ENCODE peak calls at places on chromosomes 6 and 20, in six cellular contexts. F, C, X, D, Y and H are unnamed samples.

GRCh38 chr6:30260036-30260504 is 46.9 kb upstream of the TRIM26 start:
- DNase-seq in C (peak; percentile 24), D (no peak), F (no peak), Y (no peak), X (no peak), H (no peak)

GRCh38 chr6:33589723-33590530 is 9.9 kb upstream of the BAK1 start:
- DNase-seq in Y (peak; percentile 43), C (peak; percentile 81), F (no peak), X (peak; percentile 48), D (peak; percentile 87), H (peak; percentile 3)

GRCh38 chr6:76790881-76791280 is 672.4 kb downstream of the HTR1B start:
- DNase-seq in C (no peak), D (no peak), Y (no peak), X (no peak), F (no peak), H (no peak)

GRCh38 chr20:43037605-43038309 is 151.9 kb downstream of the PTPRT start:
- DNase-seq in D (no peak), C (no peak), F (peak; percentile 32), X (no peak), Y (no peak), H (no peak)

GRCh38 chr6:159985296-159985940 is 16.5 kb downstream of the IGF2R start:
- DNase-seq in C (no peak), D (no peak), Y (no peak), X (peak; percentile 31), F (no peak), H (no peak)

GRCh38 chr6:157952751-157953479 is 28.7 kb upstream of the SYNJ2 start:
- DNase-seq in Y (no peak), X (no peak), F (no peak), C (peak; percentile 53), D (no peak), H (no peak)

GRCh38 chr6:128491041-128491642 is 29.3 kb downstream of the PTPRK start:
- DNase-seq in C (no peak), Y (no peak), D (peak; percentile 50), X (no peak), F (no peak), H (no peak)

GRCh38 chr6:35085359-35086281 is 55.5 kb downstream of the TCP11 start:
- DNase-seq in F (no peak), X (no peak), C (peak; percentile 7), D (no peak), Y (no peak), H (no peak)

GRCh38 chr20:63741676-63742380 is 2.3 kb downstream of the SLC2A4RG start:
- DNase-seq in D (no peak), F (no peak), Y (no peak), C (no peak), X (no peak), H (no peak)

GRCh38 chr6:45483021-45483420 is 105.3 kb upstream of the SUPT3H start:
- DNase-seq in Y (no peak), D (peak; percentile 91), X (peak; percentile 100), F (no peak), C (no peak), H (no peak)

GRCh38 chr6:34730006-34730405 is 27.3 kb upstream of the SNRPC start:
- DNase-seq in F (peak; percentile 44), X (no peak), Y (no peak), C (no peak), D (no peak), H (peak; percentile 2)

GRCh38 chr20:41470362-41471095 is 103.9 kb upstream of the EMILIN3 start:
- DNase-seq in Y (no peak), C (no peak), X (no peak), D (no peak), F (no peak), H (no peak)

GRCh38 chr6:151181701-151182367 is 57.9 kb upstream of the AKAP12 start:
- DNase-seq in C (no peak), Y (no peak), F (no peak), D (no peak), X (peak; percentile 48), H (no peak)

GRCh38 chr6:165487950-165488349 is 175.1 kb downstream of the PDE10A start:
- DNase-seq in C (no peak), X (no peak), Y (no peak), F (no peak), D (no peak), H (no peak)

GRCh38 chr20:53133134-53133533 is 161.0 kb downstream of the TSHZ2 start:
- DNase-seq in X (no peak), F (peak; percentile 8), D (no peak), Y (no peak), C (no peak), H (no peak)

GRCh38 chr6:160792711-160793110 is 90.7 kb downstream of the PLG start:
- DNase-seq in D (no peak), X (no peak), F (no peak), C (no peak), Y (no peak), H (no peak)

GRCh38 chr6:47852727-47853126 is 70.9 kb downstream of the OPN5 start:
- DNase-seq in X (no peak), Y (no peak), C (no peak), D (no peak), F (no peak), H (peak; percentile 44)

GRCh38 chr20:59939879-59940128 is 301 bp downstream of the PPP1R3D start:
- DNase-seq in X (no peak), C (peak; percentile 71), F (no peak), Y (no peak), D (no peak), H (no peak)

GRCh38 chr20:51220293-51220706 is 197.4 kb upstream of the KCNG1 start:
- DNase-seq in F (no peak), Y (no peak), C (peak; percentile 67), D (no peak), X (no peak), H (no peak)

GRCh38 chr6:10478187-10479040 is 42.7 kb upstream of the GCNT2 start:
- DNase-seq in X (peak; percentile 21), C (no peak), F (peak; percentile 25), Y (no peak), D (peak; percentile 30), H (no peak)

GRCh38 chr20:53838311-53838873 is 232.0 kb downstream of the BCAS1 start:
- DNase-seq in Y (no peak), C (peak; percentile 85), D (no peak), X (no peak), F (no peak), H (no peak)

GRCh38 chr6:137218473-137218916 is 690 bp downstream of the IFNGR1 start:
- DNase-seq in X (peak; percentile 80), D (peak; percentile 57), F (no peak), Y (no peak), C (no peak), H (peak; percentile 23)

GRCh38 chr20:1005452-1006027 is 3.4 kb upstream of the RSPO4 start:
- DNase-seq in F (no peak), Y (no peak), X (peak; percentile 38), D (no peak), C (peak; percentile 38), H (peak; percentile 23)

GRCh38 chr20:63017076-63017825 is 10.5 kb upstream of the BHLHE23 start:
- DNase-seq in F (no peak), D (no peak), C (peak; percentile 9), X (no peak), Y (no peak), H (no peak)

GRCh38 chr6:122649701-122650100 is 39.5 kb downstream of the PKIB start:
- DNase-seq in C (no peak), X (no peak), D (peak; percentile 47), Y (no peak), F (no peak), H (no peak)

GRCh38 chr6:24933868-24934401 is 1.8 kb downstream of the RIPOR2 start:
- DNase-seq in X (no peak), D (no peak), C (no peak), Y (no peak), F (no peak), H (peak; percentile 15)

GRCh38 chr6:137638926-137639706 is 144.9 kb upstream of the OLIG3 start:
- DNase-seq in C (no peak), Y (no peak), F (no peak), D (peak; percentile 26), X (no peak), H (no peak)

GRCh38 chr6:11277275-11278206 is 45.1 kb upstream of the NEDD9 start:
- DNase-seq in X (peak; percentile 4), C (no peak), D (peak; percentile 81), Y (no peak), F (no peak), H (no peak)

GRCh38 chr20:51945881-51946280 is 143.6 kb upstream of the SALL4 start:
- DNase-seq in F (no peak), Y (no peak), D (no peak), C (no peak), X (no peak), H (no peak)

GRCh38 chr6:149910721-149911151 is 12.2 kb downstream of the RAET1G start:
- DNase-seq in C (no peak), D (no peak), X (no peak), F (no peak), Y (no peak), H (no peak)

GRCh38 chr20:59835057-59835447 is 98.4 kb downstream of the SYCP2 start:
- DNase-seq in Y (no peak), F (peak; percentile 61), D (peak; percentile 15), C (no peak), X (no peak), H (peak; percentile 57)

GRCh38 chr20:21562656-21563055 is 48.8 kb upstream of the NKX2-2 start:
- DNase-seq in C (no peak), F (no peak), D (no peak), X (no peak), Y (no peak), H (no peak)

GRCh38 chr6:16336056-16336810 is 97.8 kb downstream of the GMPR start:
- DNase-seq in D (no peak), Y (no peak), X (peak; percentile 31), F (no peak), C (no peak), H (no peak)

GRCh38 chr20:40673442-40673841 is 15.6 kb downstream of the MAFB start:
- DNase-seq in F (peak; percentile 5), D (no peak), C (no peak), X (no peak), Y (no peak), H (no peak)

GRCh38 chr6:579339-579738 is 77.6 kb downstream of the HUS1B start:
- DNase-seq in D (peak; percentile 26), X (peak; percentile 34), C (no peak), F (no peak), Y (no peak), H (no peak)

GRCh38 chr6:35610830-35611229 is 77.9 kb downstream of the FKBP5 start:
- DNase-seq in D (no peak), F (no peak), X (no peak), C (no peak), Y (no peak), H (no peak)